ENCODE peak calls at places on chromosomes 16 and 17, in six cellular contexts. D is cardiac muscle cell, M is OCI-LY7, Y is coronary artery, F is psoas muscle, C is hepatocyte. T is an unnamed sample.

GRCh38 chr16:12340151-12340733 is 363.7 kb downstream of the SNX29 start:
- DNase-seq in M (peak; percentile 67), D (peak; percentile 35), Y (no peak), C (peak; percentile 69), F (no peak), T (no peak)

GRCh38 chr16:9479008-9479407 is 387.6 kb downstream of the HAPSTR1 start:
- DNase-seq in D (no peak), C (no peak), M (no peak), F (no peak), Y (no peak), T (no peak)

GRCh38 chr16:72715267-72715666 is 332.7 kb downstream of the ZFHX3 start:
- DNase-seq in C (no peak), F (no peak), D (no peak), Y (no peak), M (no peak), T (no peak)

GRCh38 chr17:19003966-19004600 is 481 bp downstream of the FAM83G start:
- DNase-seq in M (no peak), Y (no peak), D (peak; percentile 18), C (peak; percentile 81), F (no peak), T (peak; percentile 42)

GRCh38 chr17:76740329-76741118 is 2.6 kb downstream of the MFSD11 start:
- DNase-seq in Y (no peak), F (no peak), M (no peak), C (no peak), D (peak; percentile 39), T (no peak)

GRCh38 chr17:74118504-74118903 is 85.0 kb upstream of the RPL38 start:
- DNase-seq in Y (no peak), F (no peak), M (no peak), C (peak; percentile 31), D (peak; percentile 67), T (no peak)

GRCh38 chr17:9948967-9949366 is 43.9 kb upstream of the RCVRN start:
- DNase-seq in D (no peak), F (peak; percentile 74), Y (no peak), M (no peak), C (no peak), T (no peak)

GRCh38 chr16:17395849-17396480 is 74.8 kb downstream of the XYLT1 start:
- DNase-seq in F (no peak), Y (no peak), M (no peak), C (no peak), D (no peak), T (no peak)

GRCh38 chr16:89962754-89963498 is 14.4 kb downstream of the DEF8 start:
- DNase-seq in D (no peak), M (no peak), F (no peak), Y (no peak), C (no peak), T (no peak)

GRCh38 chr17:18253947-18254821 is 4.4 kb downstream of the FLII start:
- DNase-seq in C (no peak), D (no peak), F (peak; percentile 40), M (no peak), Y (no peak), T (no peak)

GRCh38 chr17:35743911-35744328 is 9.1 kb downstream of the GAS2L2 start:
- DNase-seq in C (peak; percentile 71), M (peak; percentile 25), F (no peak), D (peak; percentile 72), Y (no peak), T (no peak)

GRCh38 chr17:62627219-62627903 is at the start of gene MRC2:
- DNase-seq in F (peak; percentile 83), Y (peak; percentile 87), C (peak; percentile 74), M (no peak), D (peak; percentile 67), T (peak; percentile 41)

GRCh38 chr17:33500141-33500540 is 207.0 kb upstream of the ASIC2 start:
- DNase-seq in Y (no peak), C (no peak), D (peak; percentile 41), F (no peak), M (no peak), T (peak; percentile 28)

DNA sequence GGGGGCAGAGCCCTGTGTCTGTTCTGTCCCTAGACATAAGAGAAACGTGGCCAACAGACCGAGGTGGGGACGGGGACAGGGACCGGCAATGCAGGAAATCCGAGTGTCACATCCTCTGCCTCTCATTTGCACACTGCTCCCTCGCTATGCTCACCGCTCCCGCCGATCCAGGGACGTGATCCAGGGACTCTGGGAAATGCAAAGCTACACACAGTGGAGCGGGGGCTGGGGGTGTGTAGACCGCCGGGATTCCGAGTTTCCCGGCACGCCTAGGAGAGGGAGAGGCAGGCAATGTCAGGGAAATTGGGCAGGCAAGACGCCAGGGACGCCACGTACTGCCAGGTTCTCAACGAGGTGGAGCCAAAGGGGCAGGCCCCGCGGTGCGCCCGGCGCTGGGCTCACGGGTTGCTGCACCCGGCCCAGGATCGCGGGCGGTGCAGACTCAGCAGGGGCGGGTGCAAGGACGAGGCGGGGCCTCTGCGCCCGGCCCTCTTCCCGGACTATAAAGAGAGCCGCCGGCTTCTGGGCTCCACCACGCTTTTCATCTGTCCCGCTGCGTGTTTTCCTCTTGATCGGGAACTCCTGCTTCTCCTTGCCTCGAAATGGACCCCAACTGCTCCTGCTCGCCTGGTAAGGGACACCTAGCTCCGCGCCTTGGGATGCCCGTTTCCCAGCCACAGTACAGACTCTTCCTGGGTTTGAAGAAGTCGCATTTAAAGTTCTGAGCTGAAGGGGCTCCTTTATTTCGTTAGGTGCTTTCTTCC is at the start of gene MT1X:
- DNase-seq in Y (peak; percentile 99), F (peak; percentile 99), C (peak; percentile 93), M (peak; percentile 78), D (peak; percentile 84), T (peak; percentile 96)
- H3K27ac ChIP-seq in Y (peak within 1 kb of the TSS; percentile 75), F (peak within 1 kb of the TSS; percentile 92), C (no peak within 1 kb of the TSS), M (no peak within 1 kb of the TSS), D (no peak within 1 kb of the TSS), T (peak within 1 kb of the TSS; percentile 88)

DNA sequence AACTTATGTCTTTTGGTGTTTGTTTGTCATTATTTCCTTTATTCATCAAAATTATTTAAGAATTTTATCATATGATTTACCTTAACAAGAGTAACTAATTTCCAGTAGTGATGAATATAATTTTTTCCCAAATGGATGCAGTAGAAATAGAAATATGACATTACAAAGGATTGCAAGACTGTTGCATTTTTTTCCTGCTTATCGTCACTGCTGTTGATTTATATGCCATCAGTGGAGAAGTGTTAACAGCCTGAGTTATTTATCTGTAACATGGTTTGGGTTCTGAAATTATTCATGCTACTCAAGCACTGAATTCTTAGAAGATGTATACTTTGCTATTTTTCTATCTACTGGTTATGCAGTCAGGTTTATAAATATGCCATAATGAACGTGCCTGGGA is 68.6 kb downstream of the TMEM100 start:
- DNase-seq in F (no peak), Y (no peak), D (peak; percentile 8), C (no peak), M (no peak), T (no peak)
- H3K27ac ChIP-seq in F (no peak overlapping the region), Y (no peak overlapping the region), D (no peak overlapping the region), C (no peak overlapping the region), M (no peak overlapping the region), T (no peak overlapping the region)

GRCh38 chr16:84608281-84608680 is 9.6 kb downstream of the COTL1 start:
- DNase-seq in M (no peak), F (no peak), C (no peak), D (no peak), Y (no peak), T (no peak)
- H3K27ac ChIP-seq in M (peak overlapping the region; percentile 58), F (no peak overlapping the region), C (no peak overlapping the region), D (no peak overlapping the region), Y (no peak overlapping the region), T (no peak overlapping the region)

GRCh38 chr17:65745241-65745640 is 183.8 kb upstream of the AXIN2 start:
- DNase-seq in D (no peak), Y (no peak), M (no peak), F (no peak), C (no peak), T (no peak)
- H3K27ac ChIP-seq in D (no peak overlapping the region), Y (no peak overlapping the region), M (no peak overlapping the region), F (no peak overlapping the region), C (no peak overlapping the region), T (no peak overlapping the region)

GRCh38 chr17:31134526-31134925 is 39.7 kb downstream of the NF1 start:
- DNase-seq in Y (no peak), M (no peak), C (no peak), D (no peak), F (no peak), T (no peak)
- H3K27ac ChIP-seq in Y (no peak overlapping the region), M (no peak overlapping the region), C (no peak overlapping the region), D (no peak overlapping the region), F (no peak overlapping the region), T (no peak overlapping the region)

DNA sequence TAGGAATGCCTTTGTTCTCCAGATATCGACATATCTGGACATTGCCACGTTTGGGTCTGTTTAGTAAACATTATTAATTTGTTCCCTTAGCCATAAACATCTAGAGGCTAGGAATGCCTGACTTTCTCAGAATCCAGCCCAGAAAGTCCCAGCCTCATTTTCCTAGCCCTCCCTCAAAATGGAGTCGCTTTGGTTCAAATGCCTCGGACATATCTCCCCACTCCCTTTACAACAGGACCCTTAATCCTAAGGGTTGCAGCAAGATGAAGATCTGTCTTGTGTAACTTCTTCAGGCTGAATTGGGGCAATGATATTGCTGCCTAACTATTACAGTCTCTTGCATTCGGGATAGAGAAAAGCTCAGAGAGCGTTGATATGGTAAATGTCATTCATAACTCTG is 46.2 kb upstream of the ARL4D start:
- DNase-seq in F (no peak), Y (no peak), D (no peak), M (no peak), C (no peak), T (no peak)
- H3K27ac ChIP-seq in F (peak overlapping the region; percentile 77), Y (no peak overlapping the region), D (no peak overlapping the region), M (no peak overlapping the region), C (no peak overlapping the region), T (no peak overlapping the region)

GRCh38 chr17:2594657-2595085 is 1.2 kb downstream of the PAFAH1B1 start:
- DNase-seq in D (peak; percentile 36), Y (no peak), C (no peak), F (no peak), M (no peak), T (no peak)

GRCh38 chr17:2592974-2593845 is at the start of gene PAFAH1B1:
- DNase-seq in C (peak; percentile 97), M (peak; percentile 91), D (peak; percentile 95), Y (peak; percentile 93), F (peak; percentile 97), T (peak; percentile 92)

GRCh38 chr17:2593846-2594656 is 597 bp downstream of the PAFAH1B1 start:
- DNase-seq in M (peak; percentile 81), D (peak; percentile 91), Y (peak; percentile 86), C (peak; percentile 91), F (peak; percentile 91), T (peak; percentile 79)

GRCh38 chr17:2595736-2596135 is 2.3 kb downstream of the PAFAH1B1 start:
- DNase-seq in C (no peak), D (no peak), M (peak; percentile 16), Y (no peak), F (no peak), T (no peak)

GRCh38 chr17:2595200-2595599 is 1.7 kb downstream of the PAFAH1B1 start:
- DNase-seq in M (peak; percentile 8), F (no peak), D (no peak), Y (no peak), C (no peak), T (no peak)
- H3K27ac ChIP-seq in M (peak overlapping the region; percentile 80), F (peak overlapping the region; percentile 99), D (peak overlapping the region; percentile 98), Y (peak overlapping the region; percentile 97), C (peak overlapping the region; percentile 100), T (no peak overlapping the region)

GRCh38 chr17:81197831-81198490 is 24.8 kb downstream of the CEP131 start:
- DNase-seq in M (no peak), D (no peak), C (no peak), F (no peak), Y (no peak), T (no peak)
- H3K27ac ChIP-seq in M (no peak overlapping the region), D (no peak overlapping the region), C (no peak overlapping the region), F (no peak overlapping the region), Y (no peak overlapping the region), T (no peak overlapping the region)